ENCODE peak calls at places on chromosomes 2 and 18, in eight cellular contexts. U is transverse colon, G is mammary epithelial cell, V is Panc1, L is NT2/D1, Y is kidney epithelial cell, O is neuronal stem cell, D is left ventricle myocardium inferior. E is an unnamed sample.

GRCh38 chr2:233011268-233012190 is 1.5 kb downstream of the NGEF start:
- DNase-seq in U (no peak), G (no peak), V (no peak), L (no peak), Y (no peak), O (no peak), D (no peak), E (no peak)

GRCh38 chr2:1082456-1083205 is 132.0 kb downstream of the SNTG2 start:
- DNase-seq in U (no peak), G (no peak), V (no peak), L (no peak), Y (no peak), O (no peak), D (no peak), E (no peak)

GRCh38 chr2:84212611-84213314 is 246.3 kb downstream of the SUCLG1 start:
- DNase-seq in U (no peak), G (no peak), V (no peak), L (no peak), Y (no peak), O (no peak), D (no peak), E (no peak)

GRCh38 chr2:118310878-118311442 is 222.7 kb downstream of the INSIG2 start:
- DNase-seq in U (no peak), G (no peak), V (no peak), L (no peak), Y (no peak), O (no peak), D (no peak), E (peak; percentile 10)

GRCh38 chr2:137117385-137117784 is 352.0 kb downstream of the THSD7B start:
- DNase-seq in U (no peak), G (peak; percentile 11), V (no peak), L (no peak), Y (peak; percentile 10), O (no peak), D (no peak), E (no peak)

GRCh38 chr2:169086893-169087467 is 17.6 kb downstream of the DHRS9 start:
- DNase-seq in U (no peak), G (peak; percentile 62), V (no peak), L (no peak), Y (no peak), O (no peak), D (no peak), E (no peak)

GRCh38 chr2:168401048-168401556 is 55.0 kb upstream of the CERS6 start:
- DNase-seq in U (no peak), G (no peak), V (no peak), L (no peak), Y (no peak), O (no peak), D (no peak), E (no peak)

GRCh38 chr2:206477296-206477695 is 34.0 kb downstream of the ADAM23 start:
- DNase-seq in U (no peak), G (peak; percentile 93), V (no peak), L (no peak), Y (no peak), O (no peak), D (no peak), E (no peak)

GRCh38 chr2:191555092-191555742 is 122.7 kb upstream of the NABP1 start:
- DNase-seq in U (peak; percentile 88), G (peak; percentile 80), V (peak; percentile 73), L (peak; percentile 74), Y (no peak), O (peak; percentile 76), D (peak; percentile 75), E (peak; percentile 85)

GRCh38 chr2:237574467-237574866 is 8.1 kb downstream of the PRLH start:
- DNase-seq in U (no peak), G (no peak), V (no peak), L (no peak), Y (no peak), O (no peak), D (no peak), E (no peak)

GRCh38 chr2:231188506-231189170 is 9.8 kb upstream of the ARMC9 start:
- DNase-seq in U (no peak), G (no peak), V (no peak), L (no peak), Y (no peak), O (no peak), D (no peak), E (no peak)

GRCh38 chr2:199503148-199503547 is 45.4 kb upstream of the SATB2 start:
- DNase-seq in U (no peak), G (no peak), V (no peak), L (no peak), Y (no peak), O (no peak), D (no peak), E (no peak)

GRCh38 chr18:23189099-23189498 is 53.8 kb downstream of the CABLES1 start:
- DNase-seq in U (no peak), G (no peak), V (no peak), L (no peak), Y (no peak), O (no peak), D (no peak), E (no peak)

GRCh38 chr2:55843096-55843991 is 80.2 kb downstream of the EFEMP1 start:
- DNase-seq in U (peak; percentile 43), G (peak; percentile 92), V (peak; percentile 93), L (no peak), Y (peak; percentile 74), O (no peak), D (no peak), E (peak; percentile 82)

GRCh38 chr2:94984964-94985575 is 40.4 kb upstream of the MAL start:
- DNase-seq in U (no peak), G (no peak), V (no peak), L (no peak), Y (no peak), O (no peak), D (no peak), E (no peak)

GRCh38 chr18:40962784-40963183 is 992.2 kb upstream of the PIK3C3 start:
- DNase-seq in U (no peak), G (peak; percentile 44), V (no peak), L (no peak), Y (no peak), O (no peak), D (no peak), E (no peak)

GRCh38 chr2:35298493-35298892 is 1057.1 kb upstream of the CRIM1 start:
- DNase-seq in U (no peak), G (peak; percentile 63), V (no peak), L (no peak), Y (peak; percentile 73), O (no peak), D (no peak), E (peak; percentile 24)

GRCh38 chr18:51196116-51196810 is 1.2 kb downstream of the MEX3C start:
- DNase-seq in U (peak; percentile 53), G (no peak), V (no peak), L (no peak), Y (no peak), O (peak; percentile 5), D (peak; percentile 47), E (peak; percentile 36)

GRCh38 chr2:202429164-202429980 is 53.2 kb downstream of the BMPR2 start:
- DNase-seq in U (no peak), G (no peak), V (no peak), L (no peak), Y (no peak), O (no peak), D (no peak), E (peak; percentile 95)

DNA sequence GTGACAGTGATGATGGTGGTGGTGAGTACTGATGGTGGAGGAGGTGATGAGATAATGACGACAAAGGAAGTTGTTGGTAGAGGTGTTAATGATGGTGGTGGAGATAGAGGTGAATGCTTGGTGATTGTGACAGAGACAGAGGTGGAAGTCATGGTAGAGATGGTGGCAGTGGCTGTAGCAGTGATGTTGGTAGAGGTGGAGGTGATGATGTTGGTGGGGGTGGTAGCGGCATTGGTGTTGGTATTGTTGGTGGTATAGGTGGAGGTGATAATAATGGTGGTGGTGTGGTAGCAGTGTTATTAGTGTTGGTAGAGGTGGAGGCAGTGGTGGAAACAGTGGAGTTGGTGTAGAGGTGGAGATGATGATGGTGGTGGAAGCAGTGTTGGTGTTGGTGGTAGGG is 36.4 kb downstream of the LYPD1 start:
- DNase-seq in U (no peak), G (no peak), V (no peak), L (no peak), Y (no peak), O (no peak), D (no peak), E (no peak)
- H3K36me3 ChIP-seq in U (no peaks in the 10 kb centered on the region), G (no peaks in the 10 kb centered on the region), V (no peaks in the 10 kb centered on the region), L (no peaks in the 10 kb centered on the region), Y (no peaks in the 10 kb centered on the region), O (no peaks in the 10 kb centered on the region), D (no peaks in the 10 kb centered on the region), E (no peaks in the 10 kb centered on the region)

GRCh38 chr2:241441492-241441891 is 66.9 kb downstream of the STK25 start:
- DNase-seq in U (no peak), G (no peak), V (no peak), L (no peak), Y (no peak), O (no peak), D (no peak), E (no peak)

GRCh38 chr2:241432824-241433448 is 75.4 kb downstream of the STK25 start:
- DNase-seq in U (no peak), G (no peak), V (no peak), L (no peak), Y (no peak), O (no peak), D (no peak), E (no peak)

GRCh38 chr2:241437148-241437547 is 71.2 kb downstream of the STK25 start:
- DNase-seq in U (no peak), G (no peak), V (no peak), L (no peak), Y (no peak), O (no peak), D (no peak), E (no peak)
- H3K36me3 ChIP-seq in U (peaks cover 72% of the 10 kb centered on the region), G (peaks cover 9% of the 10 kb centered on the region), V (peaks cover 12% of the 10 kb centered on the region), L (peaks cover 70% of the 10 kb centered on the region), Y (peaks cover 1% of the 10 kb centered on the region), O (peaks cover 83% of the 10 kb centered on the region), D (peaks cover 84% of the 10 kb centered on the region), E (peaks cover 23% of the 10 kb centered on the region)

DNA sequence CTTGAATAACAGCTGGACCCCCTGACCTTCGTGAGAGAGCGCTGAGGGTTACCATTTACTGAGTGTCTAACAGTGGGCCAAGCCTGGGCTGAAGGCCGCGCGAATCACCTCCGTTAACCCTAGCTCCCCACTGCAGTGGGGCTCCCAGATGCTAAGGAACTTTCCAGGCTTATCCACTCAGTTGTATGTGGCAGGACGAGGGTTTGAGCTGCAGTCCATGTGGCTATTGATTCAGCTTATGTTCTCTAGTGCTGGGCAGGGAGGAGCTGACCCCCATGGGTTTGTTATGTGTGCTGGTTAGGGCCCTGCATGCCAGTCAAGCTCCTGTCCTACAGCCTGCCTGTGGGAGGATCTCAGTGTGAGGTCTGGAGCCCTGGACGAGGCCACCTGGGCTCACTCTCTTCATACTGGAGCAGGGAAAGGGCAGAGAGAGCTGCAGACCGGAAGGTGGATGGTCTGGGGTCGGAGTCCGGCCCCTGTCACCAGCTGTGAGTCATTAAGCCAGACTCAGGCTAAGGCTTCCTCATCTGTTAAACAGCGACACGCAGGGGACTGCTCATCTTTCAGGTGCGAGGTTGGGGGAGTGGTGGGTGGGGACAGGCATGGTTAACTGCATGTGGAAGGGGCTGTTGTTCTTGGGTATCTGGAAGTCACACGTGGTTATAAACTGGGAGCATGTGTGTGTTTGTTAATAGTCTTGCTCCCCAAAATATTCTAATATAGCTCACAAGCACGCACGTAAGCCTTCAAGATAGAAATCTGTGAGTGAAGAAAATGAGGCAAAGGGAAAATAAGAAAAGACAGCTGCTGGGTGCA is 6.6 kb downstream of the PSD4 start:
- DNase-seq in U (no peak), G (no peak), V (no peak), L (no peak), Y (no peak), O (no peak), D (no peak), E (no peak)
- H3K36me3 ChIP-seq in U (no peaks in the 10 kb centered on the region), G (no peaks in the 10 kb centered on the region), V (no peaks in the 10 kb centered on the region), L (no peaks in the 10 kb centered on the region), Y (no peaks in the 10 kb centered on the region), O (no peaks in the 10 kb centered on the region), D (no peaks in the 10 kb centered on the region), E (no peaks in the 10 kb centered on the region)

GRCh38 chr2:195721042-195721441 is 64.0 kb downstream of the SLC39A10 start:
- DNase-seq in U (no peak), G (peak; percentile 18), V (no peak), L (no peak), Y (no peak), O (no peak), D (no peak), E (no peak)
- H3K36me3 ChIP-seq in U (peaks cover 4% of the 10 kb centered on the region), G (peaks cover 7% of the 10 kb centered on the region), V (peaks cover 3% of the 10 kb centered on the region), L (peaks cover 34% of the 10 kb centered on the region), Y (no peaks in the 10 kb centered on the region), O (peaks cover 88% of the 10 kb centered on the region), D (peaks cover 52% of the 10 kb centered on the region), E (peaks cover 35% of the 10 kb centered on the region)